ENCODE peak calls at places on chromosomes 6 and 20, in six cellular contexts. One of them, this sample, is unnamed.

GRCh38 chr6:108494434-108494833 is 66.3 kb upstream of the FOXO3 start:
- DNase-seq in GM20000: no peak
- DNase-seq in NCI-H460: no peak
- DNase-seq in body of pancreas: no peak
- DNase-seq in HFF-Myc: no peak
- DNase-seq in astrocyte of the cerebellum: no peak
- DNase-seq in this sample: no peak

GRCh38 chr6:104566411-104566810 is 293.3 kb downstream of the HACE1 start:
- DNase-seq in GM20000: no peak
- DNase-seq in NCI-H460: no peak
- DNase-seq in body of pancreas: no peak
- DNase-seq in HFF-Myc: peak
- DNase-seq in astrocyte of the cerebellum: no peak
- DNase-seq in this sample: peak

GRCh38 chr6:170097505-170098427 is 193.1 kb downstream of the DLL1 start:
- DNase-seq in GM20000: no peak
- DNase-seq in NCI-H460: no peak
- DNase-seq in body of pancreas: no peak
- DNase-seq in HFF-Myc: no peak
- DNase-seq in astrocyte of the cerebellum: no peak
- DNase-seq in this sample: no peak

GRCh38 chr6:156175971-156176421 is 601.2 kb upstream of the ARID1B start:
- DNase-seq in GM20000: no peak
- DNase-seq in NCI-H460: no peak
- DNase-seq in body of pancreas: peak
- DNase-seq in HFF-Myc: no peak
- DNase-seq in astrocyte of the cerebellum: no peak
- DNase-seq in this sample: no peak

GRCh38 chr6:158145940-158146339 is 22.1 kb downstream of the SERAC1 start:
- DNase-seq in GM20000: no peak
- DNase-seq in NCI-H460: no peak
- DNase-seq in body of pancreas: no peak
- DNase-seq in HFF-Myc: no peak
- DNase-seq in astrocyte of the cerebellum: no peak
- DNase-seq in this sample: no peak

GRCh38 chr20:51531141-51531710 is 11.3 kb downstream of the NFATC2 start:
- DNase-seq in GM20000: peak
- DNase-seq in NCI-H460: no peak
- DNase-seq in body of pancreas: no peak
- DNase-seq in HFF-Myc: no peak
- DNase-seq in astrocyte of the cerebellum: no peak
- DNase-seq in this sample: peak

GRCh38 chr6:14856177-14856576 is 389.7 kb upstream of the JARID2 start:
- DNase-seq in GM20000: no peak
- DNase-seq in NCI-H460: no peak
- DNase-seq in body of pancreas: no peak
- DNase-seq in HFF-Myc: no peak
- DNase-seq in astrocyte of the cerebellum: no peak
- DNase-seq in this sample: peak

GRCh38 chr6:166341915-166342292 is 441 bp downstream of the SFT2D1 start:
- DNase-seq in GM20000: no peak
- DNase-seq in NCI-H460: no peak
- DNase-seq in body of pancreas: peak
- DNase-seq in HFF-Myc: no peak
- DNase-seq in astrocyte of the cerebellum: no peak
- DNase-seq in this sample: no peak

GRCh38 chr6:137692806-137693205 is 174.3 kb upstream of the TNFAIP3 start:
- DNase-seq in GM20000: no peak
- DNase-seq in NCI-H460: no peak
- DNase-seq in body of pancreas: no peak
- DNase-seq in HFF-Myc: no peak
- DNase-seq in astrocyte of the cerebellum: no peak
- DNase-seq in this sample: no peak

GRCh38 chr6:35955071-35955470 is 34.2 kb upstream of the SRPK1 start:
- DNase-seq in GM20000: no peak
- DNase-seq in NCI-H460: no peak
- DNase-seq in body of pancreas: no peak
- DNase-seq in HFF-Myc: no peak
- DNase-seq in astrocyte of the cerebellum: no peak
- DNase-seq in this sample: peak

GRCh38 chr6:105607624-105608392 is 204.9 kb upstream of the PREP start:
- DNase-seq in GM20000: no peak
- DNase-seq in NCI-H460: no peak
- DNase-seq in body of pancreas: no peak
- DNase-seq in HFF-Myc: no peak
- DNase-seq in astrocyte of the cerebellum: no peak
- DNase-seq in this sample: no peak